ENCODE peak calls at places on chromosomes 3 and 15, in nine cellular contexts. X is stimulated activated CD4-positive, alpha-beta T cell treated with anti-CD3 and anti-CD28 coated beads, Interleukin-4, amount 100 ng/mL, for 48 hours; L is left cardiac atrium; A is activated CD8-positive, alpha-beta memory T cell treated with anti-CD3 and anti-CD28 coated beads for 24 hours; E is uterus; N is Kasumi-1; W is heart right ventricle; P is DMS79; R is HCEC 1CT. B is an unnamed sample.

GRCh38 chr15:62684143-62684808 is 358.3 kb upstream of the TPM1 start:
- DNase-seq in X (no peak), E (no peak), L (no peak), A (no peak), W (peak; percentile 61), N (no peak), R (no peak), P (no peak), B (no peak)

GRCh38 chr15:43095243-43095642 is 10.6 kb downstream of the UBR1 start:
- DNase-seq in A (no peak), L (no peak), R (no peak), N (no peak), P (no peak), E (no peak), X (no peak), W (no peak), B (no peak)

GRCh38 chr3:42502429-42503250 is at the start of gene VIPR1:
- DNase-seq in X (peak; percentile 90), W (peak; percentile 51), R (no peak), N (peak; percentile 68), P (peak; percentile 42), L (peak; percentile 80), A (peak; percentile 96), E (peak; percentile 42), B (peak; percentile 85)

GRCh38 chr3:184255291-184256039 is 5.9 kb downstream of the CAMK2N2 start:
- DNase-seq in N (no peak), L (no peak), P (no peak), R (no peak), W (no peak), A (no peak), E (no peak), X (no peak), B (no peak)

GRCh38 chr3:195015021-195015420 is 255.9 kb downstream of the XXYLT1 start:
- DNase-seq in N (peak; percentile 75), A (peak; percentile 40), L (no peak), P (peak; percentile 73), E (no peak), R (no peak), X (no peak), W (no peak), B (no peak)

GRCh38 chr3:45119824-45120614 is 26.2 kb downstream of the CDCP1 start:
- DNase-seq in R (peak; percentile 81), N (no peak), W (no peak), E (no peak), P (no peak), X (no peak), L (no peak), A (no peak), B (no peak)

GRCh38 chr3:40086890-40087884 is 222.3 kb upstream of the EIF1B start:
- DNase-seq in P (no peak), N (no peak), X (no peak), E (no peak), A (no peak), W (no peak), L (no peak), R (no peak), B (no peak)

GRCh38 chr3:196789773-196790419 is 50.2 kb downstream of the PAK2 start:
- DNase-seq in E (no peak), A (no peak), L (no peak), W (no peak), P (no peak), R (no peak), X (no peak), N (no peak), B (no peak)